ENCODE peak calls at places on chromosome 20, in seven cellular contexts. C is H4, H is Ammon's horn, V is HFFc6, Z is astrocyte of the spinal cord, W is aorta, R is NCI-H2171. T is an unnamed sample.

GRCh38 chr20:458766-459165 is 3.6 kb downstream of the TBC1D20 start:
- DNase-seq in C (no peak), H (no peak), V (no peak), Z (no peak), W (no peak), R (peak), T (no peak)

GRCh38 chr20:11231742-11232141 is 557.9 kb upstream of the JAG1 start:
- DNase-seq in C (no peak), H (peak), V (no peak), Z (no peak), W (no peak), R (no peak), T (no peak)

GRCh38 chr20:17856024-17856564 is 112.5 kb downstream of the SNX5 start:
- DNase-seq in C (no peak), H (no peak), V (no peak), Z (no peak), W (peak), R (no peak), T (no peak)

GRCh38 chr20:41095110-41095969 is 42.0 kb upstream of the PLCG1 start:
- DNase-seq in C (peak), H (peak), V (peak), Z (peak), W (peak), R (peak), T (peak)

GRCh38 chr20:60203451-60203850 is 245.2 kb downstream of the CDH26 start:
- DNase-seq in C (no peak), H (no peak), V (peak), Z (no peak), W (no peak), R (no peak), T (no peak)

GRCh38 chr20:60242836-60243520 is 284.8 kb downstream of the CDH26 start:
- DNase-seq in C (no peak), H (no peak), V (peak), Z (peak), W (no peak), R (no peak), T (no peak)

GRCh38 chr20:46838002-46838401 is 56.6 kb upstream of the EYA2 start:
- DNase-seq in C (no peak), H (no peak), V (no peak), Z (no peak), W (no peak), R (no peak), T (no peak)

GRCh38 chr20:38261054-38261390 is 487 bp upstream of the KIAA1755 start:
- DNase-seq in C (no peak), H (no peak), V (no peak), Z (no peak), W (no peak), R (no peak), T (no peak)

GRCh38 chr20:48467622-48468021 is 360.2 kb downstream of the PREX1 start:
- DNase-seq in C (peak), H (no peak), V (no peak), Z (no peak), W (no peak), R (no peak), T (no peak)

GRCh38 chr20:57392512-57393271 is 1.5 kb downstream of the RBM38 start:
- DNase-seq in C (no peak), H (peak), V (no peak), Z (no peak), W (peak), R (no peak), T (no peak)

GRCh38 chr20:50224052-50224451 is 33.4 kb downstream of the CEBPB start:
- DNase-seq in C (no peak), H (no peak), V (no peak), Z (no peak), W (peak), R (no peak), T (no peak)

GRCh38 chr20:17887331-17888030 is 81.1 kb downstream of the SNX5 start:
- DNase-seq in C (no peak), H (no peak), V (no peak), Z (no peak), W (no peak), R (no peak), T (no peak)

GRCh38 chr20:20713244-20713765 is 861 bp upstream of the RALGAPA2 start:
- DNase-seq in C (no peak), H (no peak), V (no peak), Z (no peak), W (peak), R (no peak), T (no peak)

GRCh38 chr20:13677241-13677640 is 38.5 kb upstream of the TASP1 start:
- DNase-seq in C (no peak), H (no peak), V (no peak), Z (no peak), W (no peak), R (no peak), T (no peak)

GRCh38 chr20:58308680-58309527 is 611 bp upstream of the RAB22A start:
- DNase-seq in C (no peak), H (peak), V (no peak), Z (peak), W (peak), R (no peak), T (peak)

GRCh38 chr20:31835977-31836852 is 9.2 kb downstream of the FOXS1 start:
- DNase-seq in C (peak), H (peak), V (peak), Z (peak), W (peak), R (no peak), T (peak)

GRCh38 chr20:17430515-17430914 is 100.7 kb downstream of the BFSP1 start:
- DNase-seq in C (no peak), H (no peak), V (no peak), Z (no peak), W (no peak), R (no peak), T (no peak)

GRCh38 chr20:8438748-8439147 is 306.7 kb downstream of the PLCB1 start:
- DNase-seq in C (no peak), H (no peak), V (no peak), Z (no peak), W (no peak), R (no peak), T (no peak)

T was measured in endothelial cell of umbilical vein.